ENCODE peak calls at places on chromosome 18, in five cellular contexts. R is left ventricle myocardium inferior; M is heart right ventricle; F is brain microvascular endothelial cell; I is CD8-positive, alpha-beta T cell. V is an unnamed sample.

GRCh38 chr18:12628706-12629702 is 28.9 kb downstream of the SPIRE1 start:
- DNase-seq in R (no peak), M (no peak), F (peak), I (no peak), V (no peak)

GRCh38 chr18:59085797-59086196 is 53.9 kb upstream of the SEC11C start:
- DNase-seq in R (no peak), M (no peak), F (peak), I (no peak), V (no peak)

GRCh38 chr18:9546468-9546867 is 67.9 kb downstream of the PPP4R1 start:
- DNase-seq in R (no peak), M (no peak), F (no peak), I (no peak), V (no peak)

GRCh38 chr18:34224423-34225217 is at the start of gene NOL4:
- DNase-seq in R (no peak), M (peak), F (no peak), I (no peak), V (peak)

GRCh38 chr18:64803471-64803870 is 654.6 kb upstream of the LINC00305 start:
- DNase-seq in R (no peak), M (no peak), F (no peak), I (no peak), V (no peak)

GRCh38 chr18:69853061-69853460 is 94.6 kb downstream of the CD226 start:
- DNase-seq in R (no peak), M (no peak), F (no peak), I (no peak), V (no peak)

GRCh38 chr18:6979954-6980353 is 137.6 kb downstream of the LAMA1 start:
- DNase-seq in R (no peak), M (no peak), F (no peak), I (no peak), V (no peak)

GRCh38 chr18:2881490-2882195 is 34.8 kb downstream of the EMILIN2 start:
- DNase-seq in R (peak), M (no peak), F (peak), I (no peak), V (no peak)

GRCh38 chr18:38940863-38941531 is 1375.4 kb upstream of the CELF4 start:
- DNase-seq in R (no peak), M (no peak), F (peak), I (peak), V (no peak)

GRCh38 chr18:59712311-59712710 is 15.1 kb upstream of the CCBE1 start:
- DNase-seq in R (no peak), M (no peak), F (no peak), I (no peak), V (no peak)

GRCh38 chr18:21179590-21180220 is 62.3 kb upstream of the GREB1L start:
- DNase-seq in R (no peak), M (peak), F (peak), I (peak), V (peak)

GRCh38 chr18:26088482-26088881 is 1.9 kb downstream of the SS18 start:
- DNase-seq in R (no peak), M (no peak), F (no peak), I (no peak), V (no peak)

GRCh38 chr18:12765586-12765985 is 62.7 kb downstream of the PSMG2 start:
- DNase-seq in R (no peak), M (no peak), F (no peak), I (no peak), V (no peak)

DNA sequence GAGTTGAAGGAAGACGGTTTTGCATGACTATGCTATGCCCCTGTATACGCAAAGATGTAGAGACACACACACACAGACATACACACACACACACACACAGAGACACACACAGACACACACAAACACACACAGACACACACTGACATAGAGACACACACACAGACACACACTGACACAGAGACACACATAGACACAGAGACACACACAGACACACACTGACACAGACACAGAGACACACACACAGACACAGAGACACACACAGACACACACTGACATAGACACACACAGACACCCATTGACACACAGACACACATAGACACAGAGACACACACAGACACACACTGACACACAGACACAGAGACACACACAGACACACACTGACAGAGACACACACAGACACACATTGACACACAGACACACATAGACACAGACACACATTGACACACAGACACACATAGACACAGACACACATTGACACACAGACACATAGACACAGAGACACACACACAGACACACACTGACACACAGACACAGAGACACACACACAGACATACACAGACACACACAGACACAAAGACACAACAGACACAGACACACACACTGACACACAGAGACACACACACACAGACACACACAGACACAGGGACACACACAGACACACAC is 121.3 kb downstream of the BCL2 start:
- DNase-seq in R (no peak), M (no peak), F (no peak), I (no peak), V (no peak)
- H3K4me3 ChIP-seq in R (no peak), M (no peak), F (no peak), I (peak), V (no peak)

GRCh38 chr18:50131591-50131990 is 63.4 kb downstream of the MYO5B start:
- DNase-seq in R (no peak), M (no peak), F (no peak), I (no peak), V (no peak)

GRCh38 chr18:50126466-50126865 is 68.5 kb downstream of the MYO5B start:
- DNase-seq in R (no peak), M (no peak), F (no peak), I (no peak), V (no peak)

GRCh38 chr18:50127516-50128229 is 67.3 kb downstream of the MYO5B start:
- DNase-seq in R (no peak), M (no peak), F (no peak), I (no peak), V (no peak)

GRCh38 chr18:50125456-50125855 is 69.5 kb downstream of the MYO5B start:
- DNase-seq in R (no peak), M (no peak), F (no peak), I (no peak), V (no peak)

DNA sequence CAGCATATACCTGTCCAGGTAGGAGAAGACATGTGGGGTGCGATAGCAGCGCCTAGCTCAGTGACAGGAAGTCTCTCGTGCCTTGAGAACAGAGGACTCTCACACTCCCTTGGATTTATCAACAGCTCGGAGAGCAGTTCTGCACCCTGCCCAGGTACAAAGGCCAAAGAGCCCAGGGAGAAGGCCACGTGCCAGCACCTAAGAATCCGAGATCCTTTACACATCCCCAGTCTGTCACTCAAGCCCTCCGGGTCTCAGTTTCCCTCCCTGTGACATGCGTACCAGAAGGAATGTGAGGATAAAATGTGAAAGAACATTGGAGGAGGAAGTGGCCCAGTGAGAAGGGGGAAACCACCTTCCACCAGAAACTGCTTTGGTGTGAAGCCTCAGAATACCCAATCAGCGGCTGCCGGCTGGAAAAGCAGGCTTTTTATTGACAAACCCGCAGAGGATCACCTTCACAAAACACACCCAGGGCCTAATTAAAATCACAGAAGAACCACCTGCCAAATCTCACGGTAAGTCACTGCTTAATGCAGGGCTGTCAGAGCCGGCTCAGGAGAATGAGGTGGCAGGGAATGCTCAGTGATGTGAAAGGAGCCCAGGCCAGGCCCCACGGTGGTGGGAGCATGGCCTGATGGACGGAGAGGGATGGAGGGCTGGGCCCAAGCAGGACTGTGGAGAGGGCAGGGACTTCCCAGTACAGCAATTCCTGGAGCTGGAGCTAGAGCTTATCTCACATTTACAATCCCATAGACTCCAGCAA is 66.3 kb downstream of the MYO5B start:
- DNase-seq in R (no peak), M (no peak), F (no peak), I (no peak), V (no peak)
- H3K27ac ChIP-seq in R (no peak), M (no peak), F (no peak), I (no peak), V (no peak)

GRCh38 chr18:75226956-75227316 is 16.3 kb downstream of the TSHZ1 start:
- DNase-seq in R (no peak), M (no peak), F (no peak), I (no peak), V (no peak)
- H3K4me3 ChIP-seq in R (peak), M (peak), F (no peak), I (no peak), V (no peak)

GRCh38 chr18:63266888-63267790 is 52.4 kb downstream of the BCL2 start:
- DNase-seq in R (no peak), M (no peak), F (no peak), I (no peak), V (no peak)
- H3K27ac ChIP-seq in R (no peak), M (no peak), F (no peak), I (no peak), V (no peak)

DNA sequence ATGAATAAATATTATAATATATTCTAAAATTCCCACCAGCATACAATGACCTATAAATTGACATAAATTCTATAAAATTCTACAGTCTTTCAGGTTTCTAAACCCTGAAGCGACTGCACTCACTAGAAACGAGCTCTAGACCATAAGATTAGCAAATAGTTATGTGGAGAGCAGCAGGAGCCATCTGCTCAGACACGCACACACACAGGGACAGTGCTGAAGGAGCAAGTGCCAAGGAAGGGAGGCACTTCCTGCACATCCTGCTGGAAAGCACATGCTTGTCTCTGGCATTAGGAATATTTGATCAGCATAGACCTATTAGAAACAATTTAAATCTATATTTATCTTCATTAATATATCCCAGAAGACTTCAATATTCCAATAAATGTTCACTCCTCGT is 713.9 kb upstream of the CDH2 start:
- DNase-seq in R (no peak), M (no peak), F (no peak), I (no peak), V (no peak)
- H3K4me3 ChIP-seq in R (no peak), M (no peak), F (no peak), I (no peak), V (no peak)

DNA sequence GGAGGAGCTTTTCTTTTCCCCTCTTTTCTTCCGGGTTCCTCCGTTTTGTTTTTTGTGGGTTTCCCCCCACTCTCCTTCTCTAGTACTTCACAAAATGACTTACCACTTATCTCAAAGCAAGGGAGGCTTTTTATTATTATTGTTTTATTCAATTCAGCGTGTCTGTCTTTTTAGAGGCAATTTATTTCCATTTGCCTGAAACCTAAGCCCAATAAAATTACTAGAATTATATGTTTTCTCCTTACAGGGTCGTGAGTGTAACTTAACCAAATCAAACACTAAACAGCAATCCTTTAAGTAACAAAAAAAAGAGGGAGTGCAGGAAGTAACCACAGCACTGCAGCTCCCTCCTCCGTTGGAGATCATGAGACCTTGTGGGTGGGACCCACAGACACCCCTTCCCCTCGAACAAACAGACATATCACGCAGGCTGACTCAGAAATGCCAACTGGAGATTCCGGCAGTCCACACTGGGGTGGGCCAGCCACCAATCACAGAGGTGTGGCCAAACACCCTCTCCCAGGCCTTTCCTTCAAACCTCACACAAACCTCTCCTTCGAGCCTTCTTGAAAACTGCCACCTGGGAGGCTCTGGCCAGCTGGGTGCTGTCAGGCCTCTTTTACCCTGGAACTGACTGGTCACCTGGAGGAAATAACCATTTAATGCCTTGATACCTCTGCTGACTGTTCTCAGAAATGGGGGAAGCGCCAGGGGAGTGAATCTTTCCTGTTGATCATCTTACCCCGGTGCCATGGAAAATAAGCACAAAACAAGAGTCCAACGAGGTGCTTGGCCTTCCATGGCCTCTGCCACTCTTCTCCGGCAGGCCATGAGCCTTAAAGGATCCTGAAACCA is 207.1 kb upstream of the SMAD2 start:
- DNase-seq in R (no peak), M (no peak), F (no peak), I (no peak), V (no peak)
- H3K27ac ChIP-seq in R (no peak), M (no peak), F (no peak), I (no peak), V (no peak)

DNA sequence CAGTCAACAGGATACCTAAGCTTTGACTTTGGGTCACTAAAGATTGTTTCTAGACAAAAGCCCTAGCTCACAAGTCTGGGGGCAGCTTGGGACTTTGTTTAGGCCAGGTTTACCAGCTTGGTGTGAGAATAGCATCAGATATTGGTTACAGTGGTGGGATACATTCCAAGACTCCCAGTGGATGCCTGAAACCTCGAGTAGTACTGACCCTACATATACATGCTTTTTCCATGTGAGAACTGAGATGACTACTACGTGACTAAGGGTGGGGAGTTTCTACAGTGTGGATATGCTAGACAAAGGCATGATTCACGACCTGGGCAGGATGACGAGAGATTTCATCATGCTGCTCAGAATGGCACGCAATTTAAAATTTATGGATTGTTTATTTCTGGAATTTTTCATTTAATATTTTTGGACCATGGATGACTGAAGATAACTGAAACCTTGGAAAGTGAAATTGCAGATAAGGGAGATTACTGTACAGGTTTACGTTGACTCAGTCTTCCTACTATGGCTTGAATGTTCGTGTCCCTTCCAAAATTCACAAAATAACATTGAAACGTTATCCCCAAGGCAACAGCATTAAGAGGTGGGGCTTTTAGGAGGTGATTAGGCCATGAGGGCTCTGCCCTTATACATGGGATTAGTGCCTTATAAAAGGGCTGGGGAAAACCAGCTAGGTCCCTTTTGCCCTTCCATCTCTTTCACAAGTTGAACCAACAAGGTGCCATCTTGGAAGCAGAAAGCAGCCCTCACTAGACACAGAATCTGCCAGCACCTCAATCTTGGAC is 50.2 kb upstream of the CTAGE1 start:
- DNase-seq in R (no peak), M (no peak), F (peak), I (no peak), V (no peak)
- H3K4me3 ChIP-seq in R (no peak), M (no peak), F (no peak), I (no peak), V (no peak)

DNA sequence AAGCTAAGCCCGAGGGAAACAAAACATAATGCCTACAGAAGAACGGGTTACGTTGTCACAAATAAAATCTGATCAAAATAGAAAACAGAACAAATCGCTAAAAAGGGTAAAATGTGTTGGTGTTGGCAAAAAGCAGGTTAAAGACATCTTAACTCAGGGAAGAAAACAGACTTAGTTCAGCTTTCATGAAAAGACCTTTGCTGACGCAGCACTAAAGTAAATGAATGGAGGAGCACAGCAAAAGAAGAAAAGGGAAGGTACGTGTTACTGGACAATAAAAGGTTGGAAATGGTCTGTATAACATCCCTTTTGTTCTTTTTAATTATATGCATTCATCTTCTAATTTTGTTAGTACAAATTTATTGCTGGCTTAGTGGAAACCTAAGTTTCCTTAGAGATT is 117.4 kb upstream of the DSEL start:
- DNase-seq in R (no peak), M (no peak), F (no peak), I (no peak), V (no peak)
- H3K27ac ChIP-seq in R (no peak), M (no peak), F (no peak), I (no peak), V (no peak)

DNA sequence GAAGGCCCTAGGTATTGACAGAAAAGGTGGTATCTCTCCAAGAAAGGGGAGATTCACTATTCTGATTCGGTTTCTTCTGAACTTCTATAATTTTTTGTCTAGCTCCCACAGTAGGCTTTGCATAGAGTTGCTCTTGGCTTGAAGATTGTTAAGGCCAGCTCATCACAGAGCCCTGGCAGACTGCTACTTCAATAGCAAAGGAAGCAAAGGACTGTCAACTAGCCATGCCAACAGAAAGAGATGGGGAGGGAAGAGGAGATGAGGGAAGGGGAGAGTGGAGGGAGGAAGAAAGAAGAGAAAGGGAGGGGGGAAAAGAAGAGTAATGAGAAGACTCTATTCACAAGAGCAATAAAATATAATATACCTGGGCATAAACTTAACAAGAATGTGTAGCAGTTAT is 102.6 kb downstream of the LOXHD1 start:
- DNase-seq in R (no peak), M (no peak), F (no peak), I (no peak), V (no peak)
- H3K4me3 ChIP-seq in R (no peak), M (no peak), F (no peak), I (no peak), V (no peak)